ENCODE peak calls at places on chromosomes 13 and 19, in five cellular contexts. J is astrocyte of the hippocampus; F is heart left ventricle; A is stimulated activated CD8-positive, alpha-beta memory T cell treated with anti-CD3 and anti-CD28 coated beads, Interleukin-12 subunit alpha, Interleukin-12 subunit beta, amount 100 ng/mL, for 4 hours; G is Daoy. M is an unnamed sample.

GRCh38 chr13:47287291-47287751 is 390.5 kb upstream of the HTR2A start:
- DNase-seq in G (peak; percentile 49), F (no peak), A (no peak), J (peak; percentile 85), M (no peak)

GRCh38 chr19:16620584-16620983 is 7.4 kb downstream of the MED26 start:
- DNase-seq in G (no peak), F (no peak), J (no peak), A (no peak), M (no peak)

GRCh38 chr13:51502206-51502651 is 49.4 kb upstream of the INTS6 start:
- DNase-seq in A (no peak), F (no peak), J (no peak), G (no peak), M (no peak)

GRCh38 chr19:8194528-8195275 is 14.5 kb upstream of the CERS4 start:
- DNase-seq in A (no peak), J (no peak), F (no peak), G (no peak), M (no peak)

GRCh38 chr13:35810286-35810685 is 320.9 kb downstream of the DCLK1 start:
- DNase-seq in G (no peak), J (no peak), F (no peak), A (no peak), M (no peak)

GRCh38 chr19:15464394-15465385 is at the start of gene RASAL3:
- DNase-seq in G (no peak), F (no peak), A (peak; percentile 51), J (no peak), M (no peak)

GRCh38 chr19:48933382-48933932 is at the start of gene DHDH:
- DNase-seq in G (peak; percentile 79), F (peak; percentile 71), A (peak; percentile 66), J (peak; percentile 77), M (peak; percentile 68)

GRCh38 chr19:57560049-57560491 is 407 bp upstream of the ZNF550 start:
- DNase-seq in A (no peak), F (peak; percentile 63), J (peak; percentile 39), G (peak; percentile 92), M (no peak)

GRCh38 chr13:67120872-67121531 is 109.1 kb downstream of the PCDH9 start:
- DNase-seq in A (no peak), J (no peak), G (no peak), F (no peak), M (no peak)

GRCh38 chr13:110617326-110618072 is 2.2 kb downstream of the NAXD start:
- DNase-seq in G (peak; percentile 36), A (no peak), F (peak; percentile 56), J (peak; percentile 65), M (no peak)

GRCh38 chr19:3098515-3099346 is 4.6 kb downstream of the GNA11 start:
- DNase-seq in J (peak; percentile 41), F (peak; percentile 89), G (no peak), A (no peak), M (peak; percentile 79)

M was measured in right atrium auricular region.